ENCODE peak calls at places on chromosomes 5 and 9, in five cellular contexts. I, O, B, J and X are unnamed samples. For H3K79me2, the result is how much of the 10 kb centered on the place peaks cover.

GRCh38 chr5:98482321-98483111 is 290.9 kb upstream of the RGMB start:
- DNase-seq in I (no peak), O (no peak), B (no peak), J (no peak), X (no peak)

GRCh38 chr9:90047828-90048227 is 443.0 kb downstream of the GADD45G start:
- DNase-seq in I (no peak), O (no peak), B (no peak), J (no peak), X (no peak)

GRCh38 chr5:171152382-171152781 is 156.7 kb upstream of the TLX3 start:
- DNase-seq in I (peak), O (peak), B (no peak), J (peak), X (no peak)

GRCh38 chr5:177085985-177086917 is at the start of gene FGFR4:
- DNase-seq in I (no peak), O (peak), B (peak), J (peak), X (peak)

GRCh38 chr9:94802795-94803194 is 76.3 kb downstream of the AOPEP start:
- DNase-seq in I (no peak), O (no peak), B (no peak), J (no peak), X (no peak)

GRCh38 chr5:105503950-105504349 is 1941.4 kb upstream of the NUDT12 start:
- DNase-seq in I (no peak), O (no peak), B (no peak), J (no peak), X (no peak)

GRCh38 chr9:122848256-122848943 is 20.0 kb upstream of the PDCL start:
- DNase-seq in I (no peak), O (no peak), B (no peak), J (no peak), X (no peak)

GRCh38 chr5:3904584-3904983 is 309.0 kb downstream of the IRX1 start:
- DNase-seq in I (no peak), O (no peak), B (no peak), J (no peak), X (no peak)

GRCh38 chr5:13354611-13355010 is 589.9 kb downstream of the DNAH5 start:
- DNase-seq in I (no peak), O (no peak), B (no peak), J (no peak), X (no peak)

GRCh38 chr5:159262859-159263568 is at the start of gene UBLCP1:
- DNase-seq in I (peak), O (peak), B (peak), J (peak), X (peak)

GRCh38 chr9:122334916-122335315 is 35.9 kb upstream of the PTGS1 start:
- DNase-seq in I (peak), O (no peak), B (no peak), J (no peak), X (no peak)

GRCh38 chr9:121840838-121841760 is 189.7 kb downstream of the DAB2IP start:
- DNase-seq in I (no peak), O (no peak), B (no peak), J (no peak), X (no peak)

GRCh38 chr9:96550659-96551058 is 69.0 kb downstream of the CDC14B start:
- DNase-seq in I (no peak), O (no peak), B (no peak), J (no peak), X (no peak)

GRCh38 chr5:98735806-98736507 is 37.5 kb upstream of the RGMB start:
- DNase-seq in I (no peak), O (no peak), B (no peak), J (no peak), X (no peak)

GRCh38 chr5:5420251-5420650 is 2.2 kb upstream of the ICE1 start:
- DNase-seq in I (no peak), O (no peak), B (no peak), J (no peak), X (no peak)

GRCh38 chr5:173010547-173011464 is 27.2 kb downstream of the ATP6V0E1 start:
- DNase-seq in I (peak), O (no peak), B (peak), J (no peak), X (peak)

GRCh38 chr9:95007470-95007869 is 281.0 kb downstream of the AOPEP start:
- DNase-seq in I (peak), O (no peak), B (no peak), J (no peak), X (no peak)

GRCh38 chr5:88671808-88672499 is 211.0 kb downstream of the MEF2C start:
- DNase-seq in I (no peak), O (no peak), B (no peak), J (no peak), X (peak)

GRCh38 chr9:89850153-89850552 is 245.3 kb downstream of the GADD45G start:
- DNase-seq in I (no peak), O (no peak), B (no peak), J (no peak), X (no peak)

GRCh38 chr5:180090769-180091546 is 19.4 kb upstream of the RNF130 start:
- DNase-seq in I (peak), O (peak), B (peak), J (no peak), X (peak)

GRCh38 chr5:175743676-175744210 is 85.9 kb downstream of the HRH2 start:
- DNase-seq in I (no peak), O (no peak), B (no peak), J (no peak), X (peak)

GRCh38 chr5:3400659-3401058 is 195.0 kb upstream of the IRX1 start:
- DNase-seq in I (no peak), O (no peak), B (no peak), J (no peak), X (no peak)

GRCh38 chr5:150320048-150320555 is 17.4 kb upstream of the ARSI start:
- DNase-seq in I (no peak), O (no peak), B (no peak), J (no peak), X (no peak)

GRCh38 chr9:72299017-72299603 is 65.9 kb downstream of the ZFAND5 start:
- DNase-seq in I (no peak), O (no peak), B (no peak), J (no peak), X (no peak)

GRCh38 chr9:108209132-108209700 is 646.6 kb downstream of the ACTL7B start:
- DNase-seq in I (no peak), O (no peak), B (no peak), J (no peak), X (no peak)

GRCh38 chr9:3733039-3733408 is 207.2 kb upstream of the RFX3 start:
- DNase-seq in I (no peak), O (no peak), B (no peak), J (no peak), X (no peak)

GRCh38 chr9:127128341-127129072 is 6.1 kb upstream of the ANGPTL2 start:
- DNase-seq in I (no peak), O (no peak), B (no peak), J (no peak), X (no peak)

GRCh38 chr5:10157085-10157669 is 92.5 kb downstream of the ATPSCKMT start:
- DNase-seq in I (no peak), O (no peak), B (peak), J (no peak), X (peak)

GRCh38 chr5:79149432-79149831 is 37.8 kb downstream of the BHMT start:
- DNase-seq in I (no peak), O (no peak), B (no peak), J (no peak), X (no peak)

GRCh38 chr9:5863092-5863746 is 27.5 kb upstream of the MLANA start:
- DNase-seq in I (no peak), O (no peak), B (no peak), J (no peak), X (no peak)

GRCh38 chr5:154756203-154756870 is 1.2 kb downstream of the LARP1 start:
- DNase-seq in I (peak), O (no peak), B (no peak), J (peak), X (no peak)

GRCh38 chr9:89448381-89448780 is 49.5 kb downstream of the SEMA4D start:
- DNase-seq in I (no peak), O (no peak), B (no peak), J (no peak), X (no peak)

GRCh38 chr9:131679261-131680020 is 60.4 kb downstream of the RAPGEF1 start:
- DNase-seq in I (no peak), O (no peak), B (no peak), J (no peak), X (no peak)

GRCh38 chr9:131676431-131676972 is 63.4 kb downstream of the RAPGEF1 start:
- DNase-seq in I (no peak), O (no peak), B (no peak), J (no peak), X (no peak)

GRCh38 chr9:131677051-131677444 is 62.8 kb downstream of the RAPGEF1 start:
- DNase-seq in I (no peak), O (no peak), B (no peak), J (no peak), X (no peak)

GRCh38 chr9:131677445-131678180 is 62.3 kb downstream of the RAPGEF1 start:
- DNase-seq in I (peak), O (no peak), B (peak), J (no peak), X (no peak)

GRCh38 chr9:131678499-131679111 is 61.3 kb downstream of the RAPGEF1 start:
- DNase-seq in I (peak), O (peak), B (peak), J (peak), X (peak)
- TF ChIP-seq POLR2AphosphoS5 in I (peak), O (peak), B (no peak), J (no peak), X (no peak)

GRCh38 chr5:135329101-135329912 is 69.7 kb downstream of the MACROH2A1 start:
- DNase-seq in I (no peak), O (no peak), B (no peak), J (no peak), X (no peak)
- H3K79me2 ChIP-seq in I (under half), O (under half), B (under half), J (under half), X (under half)

DNA sequence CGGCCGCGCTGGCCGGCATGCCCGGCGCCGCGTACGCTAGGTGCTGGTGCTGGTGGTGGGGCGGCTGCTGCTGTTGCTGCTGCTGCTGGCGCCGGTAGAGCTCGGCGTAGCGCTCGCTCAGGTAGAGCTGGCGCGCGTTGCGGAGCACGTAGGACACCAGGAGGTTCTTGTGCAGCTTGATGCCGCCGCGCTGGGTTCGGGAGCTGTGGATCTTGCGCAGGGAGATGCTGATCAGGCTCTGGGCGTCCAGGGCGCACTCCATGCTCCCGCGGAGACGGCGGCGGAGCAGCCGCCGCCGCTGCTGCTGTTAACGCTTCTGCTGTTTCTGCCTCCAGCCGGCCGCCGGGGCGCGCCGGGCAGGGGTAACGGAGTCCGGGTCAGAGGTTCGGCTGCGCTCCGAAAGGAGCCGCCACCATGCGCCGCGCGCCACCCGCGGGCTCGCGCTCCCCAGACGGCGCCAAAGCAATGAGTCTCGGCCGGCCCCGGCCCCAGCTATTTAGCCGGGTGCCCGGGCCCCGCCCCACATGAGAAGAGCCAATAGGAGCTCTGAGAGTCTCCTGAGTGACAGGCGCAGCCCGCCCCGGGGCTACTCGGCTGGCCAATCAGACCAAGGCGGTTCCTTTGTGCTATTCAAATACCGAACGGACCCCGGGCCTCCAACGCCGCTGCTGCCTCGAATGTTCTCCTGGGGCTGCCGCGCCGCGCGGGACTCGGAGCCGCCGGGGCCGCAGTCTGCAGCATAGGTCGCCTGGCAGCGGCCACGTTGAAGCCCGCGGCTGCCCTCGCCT is at the start of gene IER5L:
- DNase-seq in I (peak), O (peak), B (peak), J (peak), X (peak)
- H2AFZ ChIP-seq in I (peak), O (no peak), B (no peak), J (peak), X (peak)

GRCh38 chr9:135048758-135049284 is 38.6 kb upstream of the OLFM1 start:
- DNase-seq in I (no peak), O (no peak), B (no peak), J (no peak), X (no peak)
- TF ChIP-seq POLR2AphosphoS5 in I (no peak), O (no peak), B (no peak), J (no peak), X (no peak)

DNA sequence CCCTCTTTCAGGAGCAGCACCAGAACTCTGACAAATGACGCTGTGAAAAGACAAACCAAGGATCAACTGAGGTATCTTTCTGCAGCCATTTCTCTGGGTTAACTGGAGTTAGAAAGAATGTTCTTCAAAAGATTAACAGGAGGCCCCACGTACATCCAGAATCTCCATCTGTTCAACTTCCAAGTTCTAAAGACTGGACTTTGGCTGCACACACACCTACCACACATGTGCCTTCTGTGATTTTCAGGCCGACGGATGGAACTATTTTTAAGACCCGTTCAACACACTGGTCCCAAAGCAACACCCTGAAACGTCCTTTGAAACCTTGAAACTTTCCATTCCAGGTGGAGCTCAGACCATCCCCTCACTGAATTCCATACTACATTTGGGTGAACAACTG is 175.5 kb downstream of the DCP2 start:
- DNase-seq in I (no peak), O (no peak), B (no peak), J (no peak), X (no peak)
- H3K79me2 ChIP-seq in I (under half), O (under half), B (under half), J (under half), X (under half)

GRCh38 chr5:122163151-122164069 is 34.1 kb downstream of the ZNF474 start:
- DNase-seq in I (no peak), O (no peak), B (no peak), J (no peak), X (no peak)
- H2AFZ ChIP-seq in I (no peak), O (no peak), B (no peak), J (no peak), X (peak)

DNA sequence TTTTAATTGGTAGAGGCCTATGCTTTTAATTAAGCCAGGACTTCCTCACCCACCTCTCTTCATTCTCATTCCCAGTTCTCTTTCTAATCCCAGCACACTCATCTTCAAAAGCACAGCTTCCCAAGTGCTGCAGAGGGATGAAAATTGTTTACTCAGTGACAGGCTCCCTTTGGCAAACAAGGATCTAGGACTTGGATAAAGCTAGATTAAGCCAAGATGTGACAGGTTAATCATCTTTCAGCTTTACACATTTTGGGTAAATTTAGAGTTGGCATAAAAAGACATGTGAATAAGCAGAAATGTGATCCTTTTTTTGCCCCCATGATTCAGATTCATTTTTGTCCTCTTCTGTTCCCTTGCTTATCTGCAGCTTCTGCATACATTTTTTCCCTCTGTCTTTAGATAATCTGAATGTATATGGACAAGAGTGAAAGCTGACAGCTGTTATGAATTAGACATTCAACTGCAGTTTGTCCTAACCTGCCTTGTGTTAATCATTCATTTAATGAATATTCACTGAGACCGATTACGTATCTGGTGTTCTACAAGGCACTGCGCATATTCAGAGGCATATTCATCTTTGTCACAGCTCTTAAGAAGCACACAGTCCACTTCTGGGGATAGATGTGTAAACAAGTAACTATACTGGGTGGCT is 19.5 kb downstream of the ADAMTSL1 start:
- DNase-seq in I (peak), O (no peak), B (no peak), J (no peak), X (no peak)
- TF ChIP-seq POLR2AphosphoS5 in I (no peak), O (no peak), B (no peak), J (no peak), X (no peak)